ENCODE peak calls at places on chromosomes 16 and 17, in four cellular contexts. N is epithelial cell of proximal tubule, R is A172, B is lower leg skin. C is an unnamed sample.

GRCh38 chr16:68782198-68783174 is 45.4 kb downstream of the CDH1 start:
- DNase-seq in B (no peak), R (peak; percentile 50), N (no peak), C (no peak)

GRCh38 chr17:75822119-75822799 is 21.9 kb downstream of the UNC13D start:
- DNase-seq in B (no peak), N (no peak), R (no peak), C (no peak)

GRCh38 chr16:8872967-8873865 is 4.4 kb upstream of the CARHSP1 start:
- DNase-seq in B (no peak), R (no peak), N (no peak), C (no peak)

GRCh38 chr17:2777242-2777867 is 18.9 kb upstream of the RAP1GAP2 start:
- DNase-seq in N (no peak), B (no peak), R (no peak), C (no peak)

GRCh38 chr17:9006175-9006767 is 15.0 kb upstream of the NTN1 start:
- DNase-seq in N (no peak), B (no peak), R (no peak), C (no peak)

GRCh38 chr17:32285770-32286517 is 20.3 kb downstream of the RHBDL3 start:
- DNase-seq in N (no peak), B (no peak), R (no peak), C (no peak)

GRCh38 chr16:66874079-66874775 is 6.1 kb upstream of the PDP2 start:
- DNase-seq in R (no peak), N (no peak), B (no peak), C (no peak)

GRCh38 chr17:36608794-36609497 is 7.6 kb downstream of the MRM1 start:
- DNase-seq in R (no peak), N (no peak), B (no peak), C (no peak)

GRCh38 chr16:64397042-64397441 is 724.8 kb downstream of the CDH11 start:
- DNase-seq in R (no peak), N (no peak), B (no peak), C (no peak)

GRCh38 chr16:763903-764750 is 3.6 kb downstream of the MSLN start:
- DNase-seq in N (no peak), B (no peak), R (no peak), C (no peak)

GRCh38 chr16:4313563-4314531 is 2.0 kb upstream of the GLIS2 start:
- DNase-seq in R (no peak), N (no peak), B (no peak), C (no peak)

GRCh38 chr16:83738926-83739503 is 68.8 kb upstream of the HSBP1 start:
- DNase-seq in R (peak; percentile 68), N (no peak), B (no peak), C (no peak)

GRCh38 chr16:10668322-10669045 is 26.2 kb downstream of the TEKT5 start:
- DNase-seq in R (peak; percentile 9), B (no peak), N (no peak), C (no peak)

GRCh38 chr17:37399404-37399803 is 7.2 kb downstream of the ACACA start:
- DNase-seq in R (peak; percentile 80), N (no peak), B (no peak), C (no peak)

GRCh38 chr16:12050361-12050760 is 73.8 kb downstream of the SNX29 start:
- DNase-seq in B (no peak), N (no peak), R (no peak), C (no peak)

GRCh38 chr16:57609541-57610401 is 18.7 kb upstream of the ADGRG1 start:
- DNase-seq in B (peak; percentile 15), N (no peak), R (no peak), C (no peak)

GRCh38 chr17:82217530-82218204 is 5.0 kb upstream of the CCDC57 start:
- DNase-seq in N (no peak), R (peak; percentile 95), B (no peak), C (no peak)

GRCh38 chr17:49104511-49105074 is 28.0 kb upstream of the B4GALNT2 start:
- DNase-seq in B (no peak), R (no peak), N (no peak), C (no peak)

GRCh38 chr17:1918346-1919021 is 88.7 kb downstream of the RPA1 start:
- DNase-seq in R (no peak), B (no peak), N (no peak), C (no peak)

GRCh38 chr16:89413811-89414585 is 76.4 kb downstream of the ANKRD11 start:
- DNase-seq in B (no peak), N (no peak), R (no peak), C (no peak)

GRCh38 chr16:8853611-8854010 is 15.2 kb downstream of the CARHSP1 start:
- DNase-seq in R (no peak), B (no peak), N (no peak), C (no peak)

GRCh38 chr17:59160203-59161025 is 4.9 kb downstream of the PRR11 start:
- DNase-seq in N (no peak), R (no peak), B (no peak), C (no peak)

GRCh38 chr17:2178798-2179505 is 124.0 kb downstream of the HIC1 start:
- DNase-seq in N (no peak), R (peak; percentile 48), B (no peak), C (no peak)

GRCh38 chr17:59399914-59400313 is 68.5 kb downstream of the YPEL2 start:
- DNase-seq in R (no peak), B (no peak), N (no peak), C (no peak)

GRCh38 chr17:59105852-59106462 is 723 bp downstream of the TRIM37 start:
- DNase-seq in N (no peak), B (peak; percentile 60), R (peak; percentile 64), C (no peak)

GRCh38 chr16:70706948-70707465 is 21.2 kb upstream of the MTSS2 start:
- DNase-seq in N (no peak), B (no peak), R (peak; percentile 97), C (no peak)

GRCh38 chr17:73630957-73631595 is 13.2 kb downstream of the SDK2 start:
- DNase-seq in N (no peak), B (no peak), R (no peak), C (no peak)

GRCh38 chr17:50529849-50530248 is 2.7 kb upstream of the EPN3 start:
- DNase-seq in B (no peak), N (no peak), R (no peak), C (no peak)

GRCh38 chr16:23296994-23297393 is 5.1 kb upstream of the SCNN1B start:
- DNase-seq in B (no peak), R (peak; percentile 37), N (no peak), C (no peak)

GRCh38 chr17:67779098-67779672 is 46.1 kb upstream of the BPTF start:
- DNase-seq in R (peak; percentile 28), N (no peak), B (no peak), C (no peak)

C was measured in kidney epithelial cell.